ENCODE peak calls at places on chromosomes 2 and 18, in six cellular contexts. One of them, this sample, is unnamed.
A peak's percentile ranks its signal among the peaks of the same experiment; 100 is the strongest.

GRCh38 chr2:215394102-215394805 is 41.6 kb downstream of the FN1 start:
- DNase-seq in stomach: no peak
- DNase-seq in transverse colon: no peak
- DNase-seq in A549: no peak
- DNase-seq in spleen: no peak
- DNase-seq in heart left ventricle: no peak
- DNase-seq in this sample: no peak

GRCh38 chr2:190167702-190168101 is 105.2 kb upstream of the MSTN start:
- DNase-seq in stomach: no peak
- DNase-seq in transverse colon: no peak
- DNase-seq in A549: no peak
- DNase-seq in spleen: no peak
- DNase-seq in heart left ventricle: no peak
- DNase-seq in this sample: no peak

GRCh38 chr18:37156330-37156942 is 327.5 kb downstream of the KIAA1328 start:
- DNase-seq in stomach: no peak
- DNase-seq in transverse colon: no peak
- DNase-seq in A549: no peak
- DNase-seq in spleen: no peak
- DNase-seq in heart left ventricle: no peak
- DNase-seq in this sample: no peak

GRCh38 chr2:108635630-108636354 is 83.5 kb upstream of the RANBP2 start:
- DNase-seq in stomach: no peak
- DNase-seq in transverse colon: no peak
- DNase-seq in A549: no peak
- DNase-seq in spleen: no peak
- DNase-seq in heart left ventricle: no peak
- DNase-seq in this sample: no peak

GRCh38 chr2:233133239-233133638 is 73.1 kb downstream of the INPP5D start:
- DNase-seq in stomach: no peak
- DNase-seq in transverse colon: no peak
- DNase-seq in A549: no peak
- DNase-seq in spleen: peak; percentile 4
- DNase-seq in heart left ventricle: no peak
- DNase-seq in this sample: no peak

GRCh38 chr2:222568866-222569265 is 87.0 kb downstream of the FARSB start:
- DNase-seq in stomach: no peak
- DNase-seq in transverse colon: no peak
- DNase-seq in A549: no peak
- DNase-seq in spleen: no peak
- DNase-seq in heart left ventricle: no peak
- DNase-seq in this sample: no peak

GRCh38 chr2:32479224-32479623 is 122.4 kb downstream of the BIRC6 start:
- DNase-seq in stomach: no peak
- DNase-seq in transverse colon: no peak
- DNase-seq in A549: no peak
- DNase-seq in spleen: no peak
- DNase-seq in heart left ventricle: no peak
- DNase-seq in this sample: no peak

GRCh38 chr18:45621068-45621511 is 5.8 kb downstream of the SLC14A2 start:
- DNase-seq in stomach: no peak
- DNase-seq in transverse colon: peak; percentile 16
- DNase-seq in A549: peak; percentile 34
- DNase-seq in spleen: no peak
- DNase-seq in heart left ventricle: no peak
- DNase-seq in this sample: peak; percentile 87

GRCh38 chr2:209771474-209772292 is at the start of gene UNC80:
- DNase-seq in stomach: peak; percentile 62
- DNase-seq in transverse colon: peak; percentile 10
- DNase-seq in A549: peak; percentile 11
- DNase-seq in spleen: peak; percentile 77
- DNase-seq in heart left ventricle: peak; percentile 80
- DNase-seq in this sample: peak; percentile 26

GRCh38 chr2:132416996-132417395 is 391 bp downstream of the GPR39 start:
- DNase-seq in stomach: no peak
- DNase-seq in transverse colon: peak; percentile 52
- DNase-seq in A549: peak; percentile 27
- DNase-seq in spleen: no peak
- DNase-seq in heart left ventricle: no peak
- DNase-seq in this sample: no peak

GRCh38 chr2:132417430-132418035 is 928 bp downstream of the GPR39 start:
- DNase-seq in stomach: no peak
- DNase-seq in transverse colon: peak; percentile 14
- DNase-seq in A549: no peak
- DNase-seq in spleen: peak; percentile 75
- DNase-seq in heart left ventricle: no peak
- DNase-seq in this sample: no peak

GRCh38 chr2:132412021-132412420 is 4.6 kb upstream of the GPR39 start:
- DNase-seq in stomach: no peak
- DNase-seq in transverse colon: no peak
- DNase-seq in A549: no peak
- DNase-seq in spleen: no peak
- DNase-seq in heart left ventricle: no peak
- DNase-seq in this sample: no peak

GRCh38 chr2:132415256-132416079 is 1.1 kb upstream of the GPR39 start:
- DNase-seq in stomach: no peak
- DNase-seq in transverse colon: peak; percentile 15
- DNase-seq in A549: peak; percentile 21
- DNase-seq in spleen: no peak
- DNase-seq in heart left ventricle: no peak
- DNase-seq in this sample: no peak

GRCh38 chr2:132416080-132416911 is at the start of gene GPR39:
- DNase-seq in stomach: peak; percentile 94
- DNase-seq in transverse colon: peak; percentile 94
- DNase-seq in A549: peak; percentile 88
- DNase-seq in spleen: no peak
- DNase-seq in heart left ventricle: peak; percentile 76
- DNase-seq in this sample: no peak
- TF ChIP-seq POLR2A in stomach: no peak
- TF ChIP-seq POLR2A in transverse colon: peak; percentile 88
- TF ChIP-seq POLR2A in A549: peak; percentile 43
- TF ChIP-seq POLR2A in spleen: no peak
- TF ChIP-seq POLR2A in heart left ventricle: no peak
- TF ChIP-seq POLR2A in this sample: no peak

DNA sequence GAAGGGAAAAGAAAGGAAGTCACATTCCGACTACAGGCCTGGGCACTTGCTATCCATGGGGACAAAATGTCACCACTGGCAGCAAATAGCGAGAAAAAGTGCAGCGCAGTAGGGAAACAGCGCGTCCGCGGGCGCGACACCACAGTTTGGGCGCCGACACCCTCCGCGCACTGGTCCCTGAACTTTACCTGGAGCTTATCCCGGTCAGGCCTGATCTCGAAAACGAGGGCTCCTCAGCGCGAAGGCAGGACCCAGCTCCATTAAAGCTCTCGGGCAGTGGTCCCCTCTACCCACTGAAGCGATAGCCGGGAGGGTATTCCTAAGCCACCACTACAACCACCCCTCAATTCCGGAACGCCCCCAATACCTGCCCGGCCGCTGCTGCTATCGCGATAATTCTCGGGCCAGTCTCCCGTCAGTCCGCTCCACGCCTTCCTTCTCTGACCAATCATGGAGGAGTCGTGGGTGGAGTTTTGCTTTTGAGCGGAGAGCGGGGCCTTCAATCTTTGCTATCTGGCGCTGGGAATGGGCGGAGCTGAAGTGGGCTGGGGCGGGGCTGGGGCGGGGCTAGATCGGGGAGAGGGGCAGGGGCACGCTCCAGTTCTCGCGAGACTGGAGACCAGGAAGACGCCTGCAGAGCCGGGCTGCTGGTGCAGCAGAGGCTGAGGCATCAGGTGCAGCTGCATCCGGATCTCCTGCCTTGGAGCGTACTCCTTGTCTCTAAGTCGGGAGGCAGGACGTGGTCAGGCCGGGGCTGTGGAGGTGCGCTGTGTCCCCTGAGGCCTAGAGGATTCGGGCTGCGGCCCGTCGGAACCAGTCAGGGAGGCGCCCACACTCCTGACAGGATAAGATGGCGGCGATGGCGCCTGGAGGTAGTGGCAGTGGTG is at the start of the genes PIGN and RELCH:
- DNase-seq in stomach: peak; percentile 95
- DNase-seq in transverse colon: peak; percentile 96
- DNase-seq in A549: peak; percentile 92
- DNase-seq in spleen: peak; percentile 97
- DNase-seq in heart left ventricle: peak; percentile 93
- DNase-seq in this sample: peak; percentile 100
- TF ChIP-seq POLR2A in stomach: no peak
- TF ChIP-seq POLR2A in transverse colon: peak; percentile 95
- TF ChIP-seq POLR2A in A549: peak; percentile 89
- TF ChIP-seq POLR2A in spleen: no peak
- TF ChIP-seq POLR2A in heart left ventricle: peak; percentile 74
- TF ChIP-seq POLR2A in this sample: peak; percentile 82

DNA sequence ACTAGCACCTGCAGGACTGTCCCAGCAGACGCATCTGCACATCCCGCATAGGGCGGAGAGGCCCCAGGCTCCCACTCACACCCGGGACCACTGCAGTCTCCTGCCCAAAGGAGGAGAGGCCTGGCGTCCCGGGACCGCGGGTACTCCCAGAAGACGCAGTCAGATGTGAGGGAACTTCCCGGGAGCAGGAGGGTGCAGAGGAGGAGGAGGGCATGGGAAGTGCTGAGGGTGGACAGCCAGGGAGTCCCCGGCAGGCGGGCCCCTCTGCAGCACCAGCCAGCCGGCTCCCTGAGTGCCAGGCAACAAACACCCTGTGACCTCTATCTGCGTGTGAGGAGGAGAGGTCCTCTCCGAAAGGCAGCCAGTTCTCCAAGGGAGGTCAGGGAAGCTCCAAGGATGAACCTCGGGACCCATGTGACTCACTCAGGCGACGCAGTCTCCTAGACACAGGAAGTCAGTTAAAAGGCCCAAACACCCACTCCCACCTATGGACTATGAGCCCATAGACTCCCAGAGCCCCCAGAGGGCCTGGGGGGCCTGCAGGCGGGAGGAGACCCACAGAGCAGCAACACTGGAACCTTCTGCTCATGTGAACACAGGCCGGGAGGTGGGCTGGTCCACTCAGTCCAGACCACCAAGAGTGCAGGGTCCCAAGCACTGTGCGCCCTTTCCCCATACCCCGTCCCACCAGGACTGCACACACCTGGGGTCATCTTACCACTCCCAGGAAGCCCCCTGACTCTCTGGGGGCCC is 4.2 kb downstream of the PXDN start:
- DNase-seq in stomach: no peak
- DNase-seq in transverse colon: no peak
- DNase-seq in A549: no peak
- DNase-seq in spleen: peak; percentile 73
- DNase-seq in heart left ventricle: peak; percentile 59
- DNase-seq in this sample: no peak
- TF ChIP-seq POLR2A in stomach: no peak
- TF ChIP-seq POLR2A in transverse colon: no peak
- TF ChIP-seq POLR2A in A549: no peak
- TF ChIP-seq POLR2A in spleen: no peak
- TF ChIP-seq POLR2A in heart left ventricle: no peak
- TF ChIP-seq POLR2A in this sample: no peak

DNA sequence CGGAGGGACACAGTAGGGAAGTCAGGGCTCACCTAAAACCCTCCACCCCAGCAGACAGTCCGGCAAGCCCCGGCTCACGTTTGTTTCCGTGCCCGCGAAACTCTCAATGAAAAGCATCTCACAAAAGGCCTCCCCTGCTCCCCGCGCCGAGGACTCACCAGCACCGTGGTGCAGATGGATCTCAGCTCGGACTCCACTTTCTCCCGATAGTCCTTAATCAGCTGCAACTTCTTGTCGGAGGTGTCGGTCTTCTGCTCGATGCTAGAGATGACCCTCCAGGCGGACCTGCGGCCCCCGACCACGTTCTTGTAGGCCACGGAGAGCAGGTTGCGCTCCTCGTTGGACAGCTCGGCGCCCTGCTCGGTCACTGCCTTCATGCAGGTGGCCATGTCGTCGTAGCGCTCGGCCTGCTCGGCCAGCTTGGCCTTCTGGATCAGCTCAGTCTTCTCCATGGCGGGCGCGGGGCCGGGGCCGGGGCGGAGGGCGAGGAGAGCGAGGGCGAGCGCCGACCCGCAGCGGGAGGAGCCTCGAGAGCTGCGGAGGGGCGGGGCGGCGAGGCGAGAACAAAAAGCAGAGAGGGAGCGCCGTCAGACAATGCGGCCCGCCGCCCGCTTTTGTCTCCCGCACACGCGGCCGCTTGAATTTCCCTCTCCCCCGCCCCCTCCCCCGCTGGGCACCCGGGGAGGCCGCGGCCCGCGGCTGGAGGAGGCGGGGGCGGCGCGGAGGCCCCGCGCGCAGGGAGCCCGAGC is 622 bp downstream of the YWHAQ start:
- DNase-seq in stomach: peak; percentile 76
- DNase-seq in transverse colon: peak; percentile 83
- DNase-seq in A549: peak; percentile 62
- DNase-seq in spleen: peak; percentile 95
- DNase-seq in heart left ventricle: peak; percentile 89
- DNase-seq in this sample: peak; percentile 84
- TF ChIP-seq POLR2A in stomach: no peak
- TF ChIP-seq POLR2A in transverse colon: no peak
- TF ChIP-seq POLR2A in A549: no peak
- TF ChIP-seq POLR2A in spleen: no peak
- TF ChIP-seq POLR2A in heart left ventricle: no peak
- TF ChIP-seq POLR2A in this sample: no peak

GRCh38 chr2:44188696-44189095 is 20.0 kb downstream of the PPM1B start:
- DNase-seq in stomach: no peak
- DNase-seq in transverse colon: no peak
- DNase-seq in A549: no peak
- DNase-seq in spleen: no peak
- DNase-seq in heart left ventricle: no peak
- DNase-seq in this sample: no peak
- TF ChIP-seq POLR2A in stomach: no peak
- TF ChIP-seq POLR2A in transverse colon: no peak
- TF ChIP-seq POLR2A in A549: no peak
- TF ChIP-seq POLR2A in spleen: no peak
- TF ChIP-seq POLR2A in heart left ventricle: no peak
- TF ChIP-seq POLR2A in this sample: no peak

GRCh38 chr2:134441153-134441863 is 187.4 kb downstream of the MGAT5 start:
- DNase-seq in stomach: no peak
- DNase-seq in transverse colon: no peak
- DNase-seq in A549: no peak
- DNase-seq in spleen: peak; percentile 43
- DNase-seq in heart left ventricle: no peak
- DNase-seq in this sample: no peak
- TF ChIP-seq POLR2A in stomach: no peak
- TF ChIP-seq POLR2A in transverse colon: no peak
- TF ChIP-seq POLR2A in A549: no peak
- TF ChIP-seq POLR2A in spleen: no peak
- TF ChIP-seq POLR2A in heart left ventricle: no peak
- TF ChIP-seq POLR2A in this sample: no peak

This sample was measured in erythroblast.